ENCODE peak calls at places on chromosomes 11 and 22, in five cellular contexts. P is Calu3, S is aorta, X is ovary, G is fibroblast of mammary gland. R is an unnamed sample.
A peak's percentile ranks its signal among the peaks of the same experiment; 100 is the strongest.

GRCh38 chr11:112795142-112795815 is 165.9 kb upstream of the NCAM1 start:
- DNase-seq in P (peak; percentile 70), S (no peak), X (peak; percentile 21), G (peak; percentile 49), R (no peak)

GRCh38 chr11:2314525-2315394 is 12.9 kb downstream of the TSPAN32 start:
- DNase-seq in P (no peak), S (peak; percentile 93), X (peak; percentile 95), G (peak; percentile 76), R (no peak)

GRCh38 chr22:23762866-23763578 is at the start of gene C22orf15:
- DNase-seq in P (no peak), S (no peak), X (no peak), G (no peak), R (no peak)

GRCh38 chr11:20397281-20397680 is 9.8 kb downstream of the PRMT3 start:
- DNase-seq in P (peak; percentile 11), S (no peak), X (no peak), G (peak; percentile 64), R (no peak)

GRCh38 chr11:46490576-46491100 is 99.1 kb upstream of the CHRM4 start:
- DNase-seq in P (no peak), S (no peak), X (no peak), G (peak; percentile 61), R (no peak)

GRCh38 chr11:128607819-128608218 is 20.5 kb upstream of the ETS1 start:
- DNase-seq in P (no peak), S (no peak), X (no peak), G (no peak), R (no peak)

GRCh38 chr22:20494978-20495860 is at the start of gene KLHL22:
- DNase-seq in P (peak; percentile 17), S (peak; percentile 85), X (no peak), G (peak; percentile 26), R (no peak)

GRCh38 chr11:43164831-43165230 is 147.0 kb upstream of the API5 start:
- DNase-seq in P (no peak), S (no peak), X (no peak), G (no peak), R (no peak)

GRCh38 chr11:20873054-20873453 is 203.7 kb downstream of the NELL1 start:
- DNase-seq in P (no peak), S (no peak), X (no peak), G (no peak), R (no peak)

GRCh38 chr22:18070556-18071306 is 7.1 kb upstream of the PEX26 start:
- DNase-seq in P (no peak), S (no peak), X (no peak), G (no peak), R (no peak)

GRCh38 chr11:2383823-2384722 is 7.0 kb downstream of the CD81 start:
- DNase-seq in P (no peak), S (no peak), X (peak; percentile 33), G (peak; percentile 36), R (peak; percentile 41)

GRCh38 chr22:46244771-46245170 is 5.3 kb downstream of the CDPF1 start:
- DNase-seq in P (no peak), S (no peak), X (no peak), G (no peak), R (no peak)

GRCh38 chr22:19062139-19062789 is 59.9 kb downstream of the DGCR2 start:
- DNase-seq in P (no peak), S (no peak), X (no peak), G (no peak), R (no peak)

GRCh38 chr22:19758896-19759458 is 1.6 kb upstream of the TBX1 start:
- DNase-seq in P (no peak), S (no peak), X (no peak), G (no peak), R (no peak)